ENCODE peak calls at places on chromosomes 16 and 17, in four cellular contexts. O, X, J and N are unnamed samples.

GRCh38 chr17:7056386-7056785 is 12.5 kb upstream of the SLC16A11 start:
- DNase-seq in O (peak), J (no peak), X (no peak), N (no peak)

GRCh38 chr17:29155235-29155965 is 24.8 kb downstream of the MYO18A start:
- DNase-seq in O (peak), X (peak), J (no peak), N (peak)

GRCh38 chr16:56272495-56272894 is 81.2 kb downstream of the GNAO1 start:
- DNase-seq in X (no peak), J (no peak), O (no peak), N (no peak)

GRCh38 chr17:50931003-50931878 is 65.1 kb upstream of the TOB1 start:
- DNase-seq in J (no peak), X (peak), O (peak), N (peak)

GRCh38 chr17:58335779-58336455 is 7.3 kb upstream of the TSPOAP1 start:
- DNase-seq in J (no peak), O (no peak), X (peak), N (no peak)

GRCh38 chr16:85306071-85306792 is 194.0 kb upstream of the CIBAR2 start:
- DNase-seq in O (peak), J (peak), X (no peak), N (no peak)

GRCh38 chr16:54720259-54720658 is 210.4 kb upstream of the IRX5 start:
- DNase-seq in O (no peak), X (no peak), J (no peak), N (no peak)

GRCh38 chr16:53768167-53768566 is 64.2 kb downstream of the FTO start:
- DNase-seq in O (no peak), J (no peak), X (no peak), N (no peak)

GRCh38 chr16:50378417-50378816 is 9.6 kb upstream of the BRD7 start:
- DNase-seq in O (no peak), X (no peak), J (no peak), N (no peak)

GRCh38 chr17:58755577-58756245 is at the start of gene PPM1E:
- DNase-seq in J (no peak), X (peak), O (peak), N (peak)

GRCh38 chr17:82878545-82878944 is 38.7 kb upstream of the ZNF750 start:
- DNase-seq in J (no peak), X (no peak), O (no peak), N (no peak)

GRCh38 chr16:57084257-57084770 is 8.1 kb upstream of the CPNE2 start:
- DNase-seq in J (peak), O (peak), X (peak), N (peak)

GRCh38 chr17:69607162-69607834 is 192.8 kb downstream of the MAP2K6 start:
- DNase-seq in J (no peak), O (peak), X (peak), N (peak)

GRCh38 chr16:56436258-56436657 is 10.9 kb upstream of the AMFR start:
- DNase-seq in O (no peak), X (no peak), J (no peak), N (no peak)

GRCh38 chr17:57808882-57809281 is 41.0 kb downstream of the MRPS23 start:
- DNase-seq in J (no peak), X (no peak), O (no peak), N (no peak)

GRCh38 chr16:35776-36305 is 17.6 kb downstream of the POLR3K start:
- DNase-seq in O (no peak), J (no peak), X (no peak), N (no peak)

GRCh38 chr17:22453181-22453580 is 760.9 kb downstream of the KCNJ18 start:
- DNase-seq in J (no peak), X (no peak), O (no peak), N (no peak)

GRCh38 chr16:1047123-1047522 is 25.4 kb upstream of the SSTR5 start:
- DNase-seq in O (no peak), X (no peak), J (no peak), N (no peak)

GRCh38 chr17:74961657-74962360 is 10.8 kb downstream of the HID1 start:
- DNase-seq in J (peak), O (peak), X (peak), N (peak)

GRCh38 chr17:78378225-78379133 is at the start of gene PGS1:
- DNase-seq in O (peak), X (peak), J (peak), N (peak)

GRCh38 chr16:56295059-56295673 is 103.9 kb downstream of the GNAO1 start:
- DNase-seq in X (no peak), J (no peak), O (no peak), N (no peak)

GRCh38 chr17:71176928-71177443 is 943.8 kb upstream of the SOX9 start:
- DNase-seq in X (peak), O (no peak), J (no peak), N (no peak)

GRCh38 chr17:82839617-82840292 is at the start of gene ZNF750:
- DNase-seq in O (no peak), J (no peak), X (no peak), N (no peak)

GRCh38 chr17:79654350-79654959 is 43.6 kb upstream of the RBFOX3 start:
- DNase-seq in X (no peak), O (no peak), J (no peak), N (no peak)

GRCh38 chr16:20401066-20401465 is 3.5 kb downstream of the PDILT start:
- DNase-seq in O (no peak), X (no peak), J (no peak), N (no peak)

GRCh38 chr16:70682239-70683145 is 3.4 kb downstream of the MTSS2 start:
- DNase-seq in J (no peak), X (no peak), O (no peak), N (no peak)

GRCh38 chr17:80441133-80441578 is 26.2 kb downstream of the ENDOV start:
- DNase-seq in O (peak), X (no peak), J (peak), N (no peak)

GRCh38 chr17:67279115-67279514 is 34.1 kb upstream of the HELZ start:
- DNase-seq in O (no peak), J (no peak), X (no peak), N (no peak)

GRCh38 chr16:49335828-49336227 is 37.8 kb upstream of the C16orf78 start:
- DNase-seq in O (no peak), J (no peak), X (no peak), N (no peak)

GRCh38 chr16:66495440-66495839 is 54.5 kb downstream of the TK2 start:
- DNase-seq in X (no peak), J (no peak), O (no peak), N (no peak)

GRCh38 chr17:7888184-7888920 is at the start of gene CHD3:
- DNase-seq in X (peak), J (no peak), O (no peak), N (no peak)

GRCh38 chr17:16007439-16007838 is 7.8 kb downstream of the TTC19 start:
- DNase-seq in J (no peak), X (peak), O (no peak), N (no peak)

GRCh38 chr17:48384164-48384563 is 45.9 kb downstream of the SKAP1 start:
- DNase-seq in X (no peak), J (no peak), O (no peak), N (no peak)

GRCh38 chr17:16662936-16663335 is 9.3 kb upstream of the ZNF624 start:
- DNase-seq in X (no peak), J (no peak), O (no peak), N (no peak)

GRCh38 chr16:27319257-27319965 is 5.6 kb downstream of the IL4R start:
- DNase-seq in O (no peak), X (no peak), J (no peak), N (no peak)

GRCh38 chr16:47058295-47059086 is 85.0 kb upstream of the DNAJA2 start:
- DNase-seq in X (peak), O (no peak), J (no peak), N (no peak)

GRCh38 chr17:34110315-34110714 is 144.8 kb upstream of the CCL2 start:
- DNase-seq in J (no peak), O (peak), X (peak), N (no peak)

GRCh38 chr16:88634994-88635670 is 3.2 kb upstream of the IL17C start:
- DNase-seq in O (peak), X (no peak), J (no peak), N (no peak)

GRCh38 chr16:19307587-19308241 is 22.2 kb downstream of the CLEC19A start:
- DNase-seq in J (no peak), O (peak), X (no peak), N (no peak)